ENCODE peak calls at places on chromosome 1, in eight cellular contexts. O, D, N, U, S, G, A and Y are unnamed samples.

GRCh38 chr1:194447635-194448034 is 1261.2 kb upstream of the B3GALT2 start:
- DNase-seq in O (no peak), D (no peak), N (no peak), U (peak), S (no peak), G (no peak), A (no peak), Y (peak)

GRCh38 chr1:111221633-111222286 is 5.8 kb upstream of the CHI3L2 start:
- DNase-seq in O (no peak), D (no peak), N (no peak), U (no peak), S (no peak), G (no peak), A (peak), Y (no peak)

GRCh38 chr1:1239624-1240347 is 6.7 kb downstream of the C1QTNF12 start:
- DNase-seq in O (no peak), D (no peak), N (no peak), U (no peak), S (no peak), G (no peak), A (no peak), Y (no peak)

GRCh38 chr1:31239653-31240241 is at the start of gene NKAIN1:
- DNase-seq in O (no peak), D (no peak), N (no peak), U (no peak), S (no peak), G (peak), A (no peak), Y (no peak)

GRCh38 chr1:23581219-23581618 is 21.9 kb upstream of the ID3 start:
- DNase-seq in O (no peak), D (no peak), N (peak), U (no peak), S (peak), G (no peak), A (no peak), Y (no peak)

GRCh38 chr1:28663871-28664470 is 4.6 kb upstream of the GMEB1 start:
- DNase-seq in O (no peak), D (no peak), N (no peak), U (no peak), S (no peak), G (no peak), A (no peak), Y (no peak)

GRCh38 chr1:56506314-56506743 is 73.0 kb downstream of the PLPP3 start:
- DNase-seq in O (no peak), D (no peak), N (no peak), U (no peak), S (peak), G (no peak), A (no peak), Y (no peak)

GRCh38 chr1:229199892-229200291 is 71.0 kb upstream of the RAB4A start:
- DNase-seq in O (peak), D (no peak), N (peak), U (no peak), S (no peak), G (no peak), A (no peak), Y (no peak)

GRCh38 chr1:77888429-77889239 is at the start of gene NEXN:
- DNase-seq in O (peak), D (no peak), N (peak), U (peak), S (peak), G (peak), A (no peak), Y (peak)

GRCh38 chr1:208599063-208599462 is 354.9 kb upstream of the PLXNA2 start:
- DNase-seq in O (no peak), D (no peak), N (no peak), U (no peak), S (no peak), G (no peak), A (no peak), Y (no peak)

GRCh38 chr1:48329489-48329888 is 107.0 kb downstream of the SLC5A9 start:
- DNase-seq in O (no peak), D (no peak), N (no peak), U (no peak), S (no peak), G (no peak), A (no peak), Y (no peak)

GRCh38 chr1:229896306-229896705 is 170.7 kb upstream of the GALNT2 start:
- DNase-seq in O (no peak), D (no peak), N (no peak), U (no peak), S (no peak), G (no peak), A (no peak), Y (no peak)

GRCh38 chr1:178461676-178462075 is 35.1 kb downstream of the CLEC20A start:
- DNase-seq in O (no peak), D (no peak), N (no peak), U (no peak), S (no peak), G (no peak), A (no peak), Y (no peak)

GRCh38 chr1:219478811-219479210 is 134.1 kb downstream of the ZC3H11B start:
- DNase-seq in O (no peak), D (no peak), N (no peak), U (no peak), S (no peak), G (no peak), A (no peak), Y (no peak)

GRCh38 chr1:90201467-90202358 is 206.8 kb downstream of the ZNF326 start:
- DNase-seq in O (peak), D (no peak), N (no peak), U (no peak), S (no peak), G (no peak), A (no peak), Y (no peak)

DNA sequence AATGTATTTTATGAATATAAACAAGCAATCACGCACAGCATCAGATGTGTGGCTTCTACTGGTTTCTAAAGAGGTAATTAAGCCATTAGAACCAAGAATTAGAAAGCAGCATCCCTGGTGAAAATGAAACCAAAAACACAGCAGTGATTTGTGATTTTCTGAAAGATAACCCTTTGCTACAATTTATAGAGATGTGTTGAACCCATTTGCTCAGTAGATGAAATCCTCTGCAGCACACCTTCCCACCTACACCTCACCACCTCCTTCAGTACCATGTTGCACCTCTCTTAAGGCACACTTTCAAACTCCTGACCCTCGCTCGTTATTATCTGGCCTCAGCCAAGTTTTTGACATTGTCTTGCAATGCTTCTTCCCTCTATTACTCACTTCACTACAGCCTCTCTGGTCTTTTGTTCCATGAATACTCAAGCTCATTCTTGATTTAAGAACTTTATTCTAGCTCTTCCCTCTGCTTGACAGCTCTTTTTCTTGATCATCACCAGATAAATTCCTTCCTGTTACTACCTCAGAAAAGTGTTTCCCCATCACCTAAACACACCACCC is 38.6 kb downstream of the NSL1 start:
- DNase-seq in O (no peak), D (no peak), N (no peak), U (no peak), S (no peak), G (no peak), A (no peak), Y (no peak)
- H3K4me3 ChIP-seq in O (no peak), D (peak), N (peak), U (no peak), S (peak), G (no peak), A (no peak), Y (peak)

DNA sequence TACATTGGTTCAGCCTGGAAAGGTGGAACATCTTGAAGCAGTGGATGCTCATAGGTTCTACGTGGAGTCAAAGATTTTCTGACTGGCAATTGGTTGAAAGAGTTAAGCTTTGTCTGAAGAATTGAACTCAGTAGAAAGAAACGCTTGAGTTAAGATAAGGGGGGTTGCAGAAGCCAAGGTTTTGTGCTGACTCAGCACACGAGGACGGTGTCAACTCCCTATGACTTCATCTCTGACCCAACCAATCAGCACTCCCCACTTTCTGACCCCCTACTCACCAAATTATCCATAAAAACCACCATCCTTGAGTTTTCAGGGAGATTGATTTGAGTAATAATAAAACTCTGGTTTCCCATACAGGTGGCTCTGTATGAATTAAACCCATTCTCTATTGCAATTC is 2.5 kb upstream of the PINK1 start:
- DNase-seq in O (no peak), D (no peak), N (no peak), U (no peak), S (no peak), G (no peak), A (no peak), Y (no peak)
- TF ChIP-seq CTCF in O (no peak), D (no peak), N (no peak), U (no peak), S (no peak), G (no peak), A (no peak), Y (no peak)

GRCh38 chr1:247415423-247416361 is at the start of gene NLRP3:
- DNase-seq in O (peak), D (no peak), N (peak), U (no peak), S (peak), G (no peak), A (peak), Y (no peak)
- H3K4me3 ChIP-seq in O (peak), D (peak), N (peak), U (no peak), S (peak), G (no peak), A (peak), Y (no peak)

DNA sequence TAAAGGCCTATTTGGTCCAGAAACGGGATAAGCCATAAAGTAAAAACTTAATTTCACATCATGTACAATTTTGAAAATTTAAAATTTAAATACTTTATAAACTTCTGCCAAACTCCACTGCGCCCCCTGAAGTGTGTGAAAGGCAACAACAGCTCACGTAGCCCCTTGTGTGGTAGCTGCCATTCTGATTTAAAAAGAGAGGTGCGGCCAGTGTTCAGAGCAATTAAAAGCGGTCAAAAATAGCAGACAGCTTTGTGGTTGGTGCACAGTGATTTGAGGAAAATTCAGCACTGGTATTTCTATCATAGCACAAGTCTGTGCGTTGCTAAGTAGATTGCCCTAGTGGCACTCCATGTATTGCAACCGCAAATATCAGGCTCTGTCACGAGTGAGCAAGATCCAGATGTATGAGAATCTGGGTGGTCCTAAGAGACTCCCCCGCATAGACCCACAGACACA is 122.5 kb downstream of the ATG4C start:
- DNase-seq in O (no peak), D (no peak), N (no peak), U (no peak), S (no peak), G (no peak), A (peak), Y (no peak)
- TF ChIP-seq CTCF in O (no peak), D (no peak), N (no peak), U (peak), S (peak), G (no peak), A (peak), Y (peak)

DNA sequence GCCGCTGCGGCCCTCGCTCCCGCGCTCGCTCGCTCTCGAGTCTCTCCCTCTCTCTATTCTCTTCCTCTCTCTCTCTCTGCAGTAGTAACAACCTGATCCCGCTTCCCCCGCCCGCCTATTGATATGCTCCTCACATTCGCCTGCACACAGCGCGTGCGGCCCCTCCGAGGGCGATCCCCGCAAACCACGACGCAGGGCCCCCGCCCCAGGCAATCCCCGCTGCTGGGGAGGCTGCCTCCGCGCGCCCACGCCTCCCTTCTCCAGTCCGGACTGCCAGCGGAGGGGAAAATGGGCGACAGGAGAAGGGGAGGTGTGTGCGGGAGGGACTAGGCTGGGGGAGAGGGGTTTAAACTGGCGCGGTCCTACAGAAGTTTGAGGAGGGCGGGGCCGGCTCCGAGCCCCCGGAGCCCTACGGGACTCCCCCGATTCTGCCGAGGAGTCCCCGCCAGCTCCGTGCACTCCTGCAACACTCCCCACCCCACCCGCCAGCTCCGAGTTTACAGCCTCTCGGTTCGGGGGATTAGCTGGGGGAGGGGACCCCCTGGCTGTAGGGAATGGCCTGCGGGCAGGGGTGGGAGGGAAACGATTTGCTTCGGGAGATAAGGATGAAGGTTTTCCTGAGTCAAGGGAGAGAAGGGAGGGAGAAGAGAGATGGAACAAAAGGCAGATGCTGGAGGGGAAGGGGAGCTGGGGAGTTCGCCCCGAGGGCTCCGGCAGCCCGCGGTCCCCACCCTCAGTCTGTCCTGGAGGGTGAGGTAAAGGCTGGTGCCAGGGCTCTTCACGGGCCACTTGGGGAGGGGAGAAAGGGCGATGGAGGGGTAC is 66.6 kb downstream of the SYT2 start:
- DNase-seq in O (no peak), D (no peak), N (no peak), U (no peak), S (no peak), G (no peak), A (no peak), Y (no peak)
- H3K4me3 ChIP-seq in O (peak), D (peak), N (peak), U (peak), S (peak), G (no peak), A (no peak), Y (peak)

DNA sequence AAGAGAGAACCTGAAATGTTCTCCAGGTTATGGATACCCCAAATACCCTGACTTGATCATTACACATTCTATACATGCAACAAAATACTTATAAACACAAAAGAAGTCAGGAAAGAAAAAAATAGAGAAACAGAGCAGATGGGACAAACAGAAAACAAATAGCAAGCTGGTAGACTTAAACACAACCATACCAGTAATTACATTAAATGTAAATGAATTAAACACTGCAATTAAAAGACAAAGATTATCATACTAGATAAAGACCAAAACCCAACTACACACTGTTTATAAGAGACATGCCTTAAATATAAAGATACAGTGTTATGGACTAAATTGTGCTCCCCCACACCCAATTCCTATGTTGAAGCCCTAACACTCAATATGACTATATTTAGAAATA is 117.2 kb downstream of the ACBD6 start:
- DNase-seq in O (no peak), D (no peak), N (no peak), U (no peak), S (no peak), G (no peak), A (no peak), Y (no peak)
- TF ChIP-seq CTCF in O (no peak), D (no peak), N (no peak), U (no peak), S (no peak), G (no peak), A (no peak), Y (no peak)